ENCODE peak calls at places on chromosomes 11 and 22, in six cellular contexts. One of them, this sample, is unnamed.

GRCh38 chr11:103279821-103280220 is 170.6 kb downstream of the DYNC2H1 start:
- DNase-seq in A549: no peak
- DNase-seq in epithelial cell of esophagus: peak
- DNase-seq in cardiac fibroblast: no peak
- DNase-seq in GM12878: no peak
- DNase-seq in CD8-positive, alpha-beta T cell: no peak
- DNase-seq in this sample: peak

GRCh38 chr11:115488945-115489344 is 15.3 kb downstream of the CADM1 start:
- DNase-seq in A549: peak
- DNase-seq in epithelial cell of esophagus: no peak
- DNase-seq in cardiac fibroblast: no peak
- DNase-seq in GM12878: no peak
- DNase-seq in CD8-positive, alpha-beta T cell: no peak
- DNase-seq in this sample: peak

GRCh38 chr22:41382098-41382578 is 396 bp downstream of the TEF start:
- DNase-seq in A549: peak
- DNase-seq in epithelial cell of esophagus: peak
- DNase-seq in cardiac fibroblast: peak
- DNase-seq in GM12878: no peak
- DNase-seq in CD8-positive, alpha-beta T cell: peak
- DNase-seq in this sample: no peak

GRCh38 chr11:84234011-84234410 is 947.8 kb upstream of the CCDC90B start:
- DNase-seq in A549: no peak
- DNase-seq in epithelial cell of esophagus: no peak
- DNase-seq in cardiac fibroblast: no peak
- DNase-seq in GM12878: no peak
- DNase-seq in CD8-positive, alpha-beta T cell: no peak
- DNase-seq in this sample: no peak

GRCh38 chr22:28283025-28283654 is 364.1 kb upstream of the PITPNB start:
- DNase-seq in A549: no peak
- DNase-seq in epithelial cell of esophagus: no peak
- DNase-seq in cardiac fibroblast: peak
- DNase-seq in GM12878: no peak
- DNase-seq in CD8-positive, alpha-beta T cell: no peak
- DNase-seq in this sample: no peak

GRCh38 chr11:104476454-104476853 is 312.5 kb upstream of the PDGFD start:
- DNase-seq in A549: no peak
- DNase-seq in epithelial cell of esophagus: no peak
- DNase-seq in cardiac fibroblast: peak
- DNase-seq in GM12878: no peak
- DNase-seq in CD8-positive, alpha-beta T cell: no peak
- DNase-seq in this sample: no peak

GRCh38 chr22:50143096-50143495 is 27.4 kb upstream of the PANX2 start:
- DNase-seq in A549: no peak
- DNase-seq in epithelial cell of esophagus: no peak
- DNase-seq in cardiac fibroblast: no peak
- DNase-seq in GM12878: no peak
- DNase-seq in CD8-positive, alpha-beta T cell: no peak
- DNase-seq in this sample: no peak

GRCh38 chr11:95267814-95268213 is 36.8 kb upstream of the SESN3 start:
- DNase-seq in A549: no peak
- DNase-seq in epithelial cell of esophagus: no peak
- DNase-seq in cardiac fibroblast: no peak
- DNase-seq in GM12878: no peak
- DNase-seq in CD8-positive, alpha-beta T cell: no peak
- DNase-seq in this sample: no peak

GRCh38 chr11:63670077-63670737 is 969 bp downstream of the ATL3 start:
- DNase-seq in A549: no peak
- DNase-seq in epithelial cell of esophagus: peak
- DNase-seq in cardiac fibroblast: peak
- DNase-seq in GM12878: no peak
- DNase-seq in CD8-positive, alpha-beta T cell: no peak
- DNase-seq in this sample: peak

GRCh38 chr11:125987066-125987641 is 41.3 kb downstream of the VSIG10L2 start:
- DNase-seq in A549: no peak
- DNase-seq in epithelial cell of esophagus: no peak
- DNase-seq in cardiac fibroblast: no peak
- DNase-seq in GM12878: no peak
- DNase-seq in CD8-positive, alpha-beta T cell: no peak
- DNase-seq in this sample: no peak

GRCh38 chr11:102007567-102008437 is 39.4 kb upstream of the CFAP300 start:
- DNase-seq in A549: peak
- DNase-seq in epithelial cell of esophagus: peak
- DNase-seq in cardiac fibroblast: peak
- DNase-seq in GM12878: peak
- DNase-seq in CD8-positive, alpha-beta T cell: no peak
- DNase-seq in this sample: peak

GRCh38 chr11:120205596-120206161 is 5.2 kb upstream of the OAF start:
- DNase-seq in A549: peak
- DNase-seq in epithelial cell of esophagus: peak
- DNase-seq in cardiac fibroblast: peak
- DNase-seq in GM12878: no peak
- DNase-seq in CD8-positive, alpha-beta T cell: no peak
- DNase-seq in this sample: peak

GRCh38 chr11:86717817-86718501 is 45.5 kb upstream of the ME3 start:
- DNase-seq in A549: peak
- DNase-seq in epithelial cell of esophagus: no peak
- DNase-seq in cardiac fibroblast: no peak
- DNase-seq in GM12878: no peak
- DNase-seq in CD8-positive, alpha-beta T cell: no peak
- DNase-seq in this sample: no peak

GRCh38 chr11:113274708-113275582 is 39.4 kb upstream of the TTC12 start:
- DNase-seq in A549: peak
- DNase-seq in epithelial cell of esophagus: peak
- DNase-seq in cardiac fibroblast: no peak
- DNase-seq in GM12878: no peak
- DNase-seq in CD8-positive, alpha-beta T cell: peak
- DNase-seq in this sample: peak

GRCh38 chr11:11558352-11558751 is 63.5 kb downstream of the GALNT18 start:
- DNase-seq in A549: no peak
- DNase-seq in epithelial cell of esophagus: peak
- DNase-seq in cardiac fibroblast: no peak
- DNase-seq in GM12878: no peak
- DNase-seq in CD8-positive, alpha-beta T cell: no peak
- DNase-seq in this sample: peak

GRCh38 chr11:21861314-21861713 is 331.6 kb upstream of the ANO5 start:
- DNase-seq in A549: no peak
- DNase-seq in epithelial cell of esophagus: no peak
- DNase-seq in cardiac fibroblast: no peak
- DNase-seq in GM12878: no peak
- DNase-seq in CD8-positive, alpha-beta T cell: no peak
- DNase-seq in this sample: no peak

GRCh38 chr11:57515332-57516060 is at the start of gene SLC43A1:
- DNase-seq in A549: no peak
- DNase-seq in epithelial cell of esophagus: peak
- DNase-seq in cardiac fibroblast: peak
- DNase-seq in GM12878: no peak
- DNase-seq in CD8-positive, alpha-beta T cell: peak
- DNase-seq in this sample: no peak

GRCh38 chr11:128462802-128463385 is 124.5 kb downstream of the ETS1 start:
- DNase-seq in A549: no peak
- DNase-seq in epithelial cell of esophagus: no peak
- DNase-seq in cardiac fibroblast: no peak
- DNase-seq in GM12878: no peak
- DNase-seq in CD8-positive, alpha-beta T cell: no peak
- DNase-seq in this sample: no peak

GRCh38 chr11:78460468-78460867 is 42.8 kb upstream of the GAB2 start:
- DNase-seq in A549: no peak
- DNase-seq in epithelial cell of esophagus: peak
- DNase-seq in cardiac fibroblast: no peak
- DNase-seq in GM12878: no peak
- DNase-seq in CD8-positive, alpha-beta T cell: no peak
- DNase-seq in this sample: peak

GRCh38 chr11:96894587-96894986 is 504.8 kb downstream of the JRKL start:
- DNase-seq in A549: no peak
- DNase-seq in epithelial cell of esophagus: no peak
- DNase-seq in cardiac fibroblast: no peak
- DNase-seq in GM12878: no peak
- DNase-seq in CD8-positive, alpha-beta T cell: no peak
- DNase-seq in this sample: no peak

GRCh38 chr11:120625565-120625964 is 114.0 kb downstream of the GRIK4 start:
- DNase-seq in A549: no peak
- DNase-seq in epithelial cell of esophagus: no peak
- DNase-seq in cardiac fibroblast: no peak
- DNase-seq in GM12878: no peak
- DNase-seq in CD8-positive, alpha-beta T cell: no peak
- DNase-seq in this sample: no peak

GRCh38 chr11:41056892-41057569 is 402.4 kb downstream of the LRRC4C start:
- DNase-seq in A549: no peak
- DNase-seq in epithelial cell of esophagus: no peak
- DNase-seq in cardiac fibroblast: no peak
- DNase-seq in GM12878: no peak
- DNase-seq in CD8-positive, alpha-beta T cell: no peak
- DNase-seq in this sample: no peak

GRCh38 chr11:35014352-35014751 is 97.9 kb downstream of the PDHX start:
- DNase-seq in A549: no peak
- DNase-seq in epithelial cell of esophagus: peak
- DNase-seq in cardiac fibroblast: peak
- DNase-seq in GM12878: no peak
- DNase-seq in CD8-positive, alpha-beta T cell: no peak
- DNase-seq in this sample: peak

GRCh38 chr22:23147632-23148387 is 2.5 kb downstream of the RAB36 start:
- DNase-seq in A549: no peak
- DNase-seq in epithelial cell of esophagus: peak
- DNase-seq in cardiac fibroblast: peak
- DNase-seq in GM12878: no peak
- DNase-seq in CD8-positive, alpha-beta T cell: no peak
- DNase-seq in this sample: peak

GRCh38 chr11:46914363-46914762 is 4.0 kb downstream of the LRP4 start:
- DNase-seq in A549: no peak
- DNase-seq in epithelial cell of esophagus: peak
- DNase-seq in cardiac fibroblast: peak
- DNase-seq in GM12878: no peak
- DNase-seq in CD8-positive, alpha-beta T cell: no peak
- DNase-seq in this sample: peak

GRCh38 chr11:72643547-72643946 is 30.7 kb downstream of the PDE2A start:
- DNase-seq in A549: peak
- DNase-seq in epithelial cell of esophagus: peak
- DNase-seq in cardiac fibroblast: peak
- DNase-seq in GM12878: no peak
- DNase-seq in CD8-positive, alpha-beta T cell: no peak
- DNase-seq in this sample: peak

GRCh38 chr11:76269247-76269646 is 62.9 kb upstream of the WNT11 start:
- DNase-seq in A549: no peak
- DNase-seq in epithelial cell of esophagus: no peak
- DNase-seq in cardiac fibroblast: no peak
- DNase-seq in GM12878: no peak
- DNase-seq in CD8-positive, alpha-beta T cell: no peak
- DNase-seq in this sample: no peak

GRCh38 chr11:12242071-12242672 is 131.8 kb downstream of the MICAL2 start:
- DNase-seq in A549: no peak
- DNase-seq in epithelial cell of esophagus: no peak
- DNase-seq in cardiac fibroblast: no peak
- DNase-seq in GM12878: no peak
- DNase-seq in CD8-positive, alpha-beta T cell: peak
- DNase-seq in this sample: no peak

GRCh38 chr11:64268028-64268686 is 16.3 kb downstream of the BAD start:
- DNase-seq in A549: no peak
- DNase-seq in epithelial cell of esophagus: no peak
- DNase-seq in cardiac fibroblast: peak
- DNase-seq in GM12878: no peak
- DNase-seq in CD8-positive, alpha-beta T cell: no peak
- DNase-seq in this sample: no peak

GRCh38 chr11:2089536-2090165 is 49.5 kb downstream of the IGF2 start:
- DNase-seq in A549: peak
- DNase-seq in epithelial cell of esophagus: peak
- DNase-seq in cardiac fibroblast: peak
- DNase-seq in GM12878: no peak
- DNase-seq in CD8-positive, alpha-beta T cell: peak
- DNase-seq in this sample: peak

GRCh38 chr11:125593113-125593761 is 585 bp downstream of the STT3A start:
- DNase-seq in A549: peak
- DNase-seq in epithelial cell of esophagus: peak
- DNase-seq in cardiac fibroblast: peak
- DNase-seq in GM12878: no peak
- DNase-seq in CD8-positive, alpha-beta T cell: no peak
- DNase-seq in this sample: peak

GRCh38 chr22:40215266-40215665 is 37.5 kb downstream of the TNRC6B start:
- DNase-seq in A549: no peak
- DNase-seq in epithelial cell of esophagus: peak
- DNase-seq in cardiac fibroblast: peak
- DNase-seq in GM12878: no peak
- DNase-seq in CD8-positive, alpha-beta T cell: peak
- DNase-seq in this sample: peak
- H3K4me3 ChIP-seq in A549: no peak
- H3K4me3 ChIP-seq in epithelial cell of esophagus: no peak
- H3K4me3 ChIP-seq in cardiac fibroblast: no peak
- H3K4me3 ChIP-seq in GM12878: peak
- H3K4me3 ChIP-seq in CD8-positive, alpha-beta T cell: no peak
- H3K4me3 ChIP-seq in this sample: no peak

GRCh38 chr11:17906436-17906835 is 106.4 kb downstream of the SERGEF start:
- DNase-seq in A549: peak
- DNase-seq in epithelial cell of esophagus: peak
- DNase-seq in cardiac fibroblast: no peak
- DNase-seq in GM12878: no peak
- DNase-seq in CD8-positive, alpha-beta T cell: no peak
- DNase-seq in this sample: no peak
- TF ChIP-seq CTCF in A549: no peak
- TF ChIP-seq CTCF in epithelial cell of esophagus: peak
- TF ChIP-seq CTCF in cardiac fibroblast: peak
- TF ChIP-seq CTCF in GM12878: no peak
- TF ChIP-seq CTCF in CD8-positive, alpha-beta T cell: no peak
- TF ChIP-seq CTCF in this sample: peak

GRCh38 chr22:44147036-44147645 is 33.6 kb upstream of the PARVG start:
- DNase-seq in A549: no peak
- DNase-seq in epithelial cell of esophagus: no peak
- DNase-seq in cardiac fibroblast: no peak
- DNase-seq in GM12878: no peak
- DNase-seq in CD8-positive, alpha-beta T cell: no peak
- DNase-seq in this sample: no peak
- H3K4me3 ChIP-seq in A549: no peak
- H3K4me3 ChIP-seq in epithelial cell of esophagus: no peak
- H3K4me3 ChIP-seq in cardiac fibroblast: no peak
- H3K4me3 ChIP-seq in GM12878: no peak
- H3K4me3 ChIP-seq in CD8-positive, alpha-beta T cell: no peak
- H3K4me3 ChIP-seq in this sample: no peak

DNA sequence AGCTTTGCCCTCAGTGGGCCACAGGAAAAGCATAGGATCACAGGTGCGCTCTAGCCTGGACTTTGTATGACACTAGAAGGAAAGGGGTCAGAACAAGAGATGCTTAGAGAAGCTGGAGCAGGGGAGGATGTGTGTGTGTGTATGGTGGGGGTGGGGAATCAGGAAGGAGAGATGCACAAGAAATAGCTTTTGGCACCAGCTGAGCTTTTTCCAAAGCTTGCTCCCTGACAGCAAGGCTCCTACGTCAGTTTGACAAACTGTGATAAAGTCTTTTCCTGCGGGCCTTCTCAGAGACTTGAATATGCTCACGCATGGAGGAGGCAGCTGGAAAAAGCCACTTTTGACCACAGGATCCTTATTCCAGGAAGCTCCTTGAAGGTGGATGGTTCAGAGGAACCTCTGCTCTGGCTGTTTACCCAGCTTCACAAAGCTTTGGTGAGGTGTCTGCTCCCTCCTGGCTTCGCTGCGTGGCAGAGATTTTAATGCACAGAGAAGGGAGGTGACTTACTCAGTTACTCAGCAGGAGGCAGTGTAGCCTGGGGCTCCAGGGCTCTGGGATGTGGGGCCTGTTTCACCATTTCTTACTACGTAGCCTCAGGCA is 3.9 kb downstream of the CDC42EP1 start:
- DNase-seq in A549: no peak
- DNase-seq in epithelial cell of esophagus: peak
- DNase-seq in cardiac fibroblast: peak
- DNase-seq in GM12878: no peak
- DNase-seq in CD8-positive, alpha-beta T cell: no peak
- DNase-seq in this sample: no peak
- TF ChIP-seq CTCF in A549: no peak
- TF ChIP-seq CTCF in epithelial cell of esophagus: no peak
- TF ChIP-seq CTCF in cardiac fibroblast: peak
- TF ChIP-seq CTCF in GM12878: no peak
- TF ChIP-seq CTCF in CD8-positive, alpha-beta T cell: no peak
- TF ChIP-seq CTCF in this sample: no peak

This sample was measured in bronchial epithelial cell.